ENCODE peak calls at places on chromosomes 1 and 21, in ten cellular contexts. I is lung, Y is tibial nerve, Z is prostate gland, M is PC-3, N is astrocyte of the spinal cord, B is bronchial epithelial cell, D is HFF-Myc, V is upper lobe of right lung, C is spleen. S is an unnamed sample.

GRCh38 chr1:7587108-7587507 is 184.0 kb upstream of the VAMP3 start:
- DNase-seq in I (no peak), Y (no peak), Z (no peak), M (no peak), N (no peak), B (no peak), D (no peak), V (peak), C (peak), S (no peak)

GRCh38 chr1:77126309-77126708 is 92.9 kb downstream of the PIGK start:
- DNase-seq in I (no peak), Y (peak), Z (peak), M (peak), N (peak), B (peak), D (peak), V (no peak), C (no peak), S (peak)

GRCh38 chr21:42570841-42571387 is 57.3 kb downstream of the SLC37A1 start:
- DNase-seq in I (no peak), Y (no peak), Z (peak), M (peak), N (no peak), B (no peak), D (no peak), V (peak), C (peak), S (no peak)

GRCh38 chr1:212621043-212621829 is 12.7 kb downstream of the ATF3 start:
- DNase-seq in I (no peak), Y (no peak), Z (no peak), M (no peak), N (no peak), B (peak), D (no peak), V (no peak), C (no peak), S (no peak)

GRCh38 chr1:152347116-152347728 is 12.6 kb downstream of the FLG2 start:
- DNase-seq in I (no peak), Y (peak), Z (peak), M (peak), N (peak), B (peak), D (peak), V (no peak), C (no peak), S (peak)

GRCh38 chr1:14111121-14111520 is 411.1 kb downstream of the PRDM2 start:
- DNase-seq in I (no peak), Y (no peak), Z (no peak), M (peak), N (no peak), B (no peak), D (no peak), V (no peak), C (no peak), S (no peak)

GRCh38 chr1:51139474-51139873 is 37.4 kb downstream of the C1orf185 start:
- DNase-seq in I (no peak), Y (no peak), Z (no peak), M (peak), N (no peak), B (peak), D (no peak), V (no peak), C (no peak), S (peak)

GRCh38 chr1:209737118-209737505 is 18.7 kb upstream of the TRAF3IP3 start:
- DNase-seq in I (no peak), Y (no peak), Z (no peak), M (no peak), N (no peak), B (no peak), D (no peak), V (no peak), C (no peak), S (no peak)

GRCh38 chr1:100799548-100799947 is 80.0 kb downstream of the VCAM1 start:
- DNase-seq in I (no peak), Y (no peak), Z (no peak), M (peak), N (no peak), B (no peak), D (no peak), V (no peak), C (no peak), S (no peak)

GRCh38 chr1:56029329-56030003 is 549.9 kb downstream of the PLPP3 start:
- DNase-seq in I (no peak), Y (no peak), Z (no peak), M (peak), N (no peak), B (no peak), D (no peak), V (no peak), C (no peak), S (no peak)

GRCh38 chr1:5875345-5875910 is 116.8 kb downstream of the NPHP4 start:
- DNase-seq in I (no peak), Y (no peak), Z (no peak), M (no peak), N (no peak), B (no peak), D (no peak), V (no peak), C (no peak), S (no peak)
- TF ChIP-seq CTCF in I (no peak), Y (no peak), Z (no peak), M (no peak), N (no peak), B (no peak), D (no peak), V (no peak), C (no peak), S (no peak)

GRCh38 chr21:35202431-35202830 is 153.3 kb upstream of the RUNX1 start:
- DNase-seq in I (no peak), Y (no peak), Z (no peak), M (peak), N (peak), B (peak), D (no peak), V (no peak), C (no peak), S (peak)
- H3K4me3 ChIP-seq in I (no peak), Y (no peak), Z (no peak), M (no peak), N (no peak), B (no peak), D (no peak), V (no peak), C (no peak), S (no peak)

GRCh38 chr1:155051342-155051776 is 243 bp downstream of the ADAM15 start:
- DNase-seq in I (no peak), Y (no peak), Z (no peak), M (no peak), N (no peak), B (no peak), D (no peak), V (no peak), C (no peak), S (no peak)

GRCh38 chr1:155053531-155054105 is 2.5 kb downstream of the ADAM15 start:
- DNase-seq in I (no peak), Y (no peak), Z (no peak), M (no peak), N (no peak), B (no peak), D (no peak), V (no peak), C (no peak), S (no peak)

GRCh38 chr1:155050560-155051341 is at the start of gene ADAM15:
- DNase-seq in I (peak), Y (peak), Z (peak), M (peak), N (peak), B (peak), D (peak), V (peak), C (peak), S (peak)

GRCh38 chr1:155051777-155052398 is 772 bp downstream of the ADAM15 start:
- DNase-seq in I (peak), Y (peak), Z (peak), M (peak), N (peak), B (peak), D (no peak), V (peak), C (peak), S (peak)

GRCh38 chr1:155052412-155053400 is 1.6 kb downstream of the ADAM15 start:
- DNase-seq in I (no peak), Y (no peak), Z (peak), M (peak), N (no peak), B (peak), D (no peak), V (no peak), C (no peak), S (no peak)
- TF ChIP-seq CTCF in I (no peak), Y (no peak), Z (no peak), M (peak), N (peak), B (peak), D (peak), V (peak), C (no peak), S (peak)

GRCh38 chr1:45499415-45499769 is 481 bp downstream of the CCDC163 start:
- DNase-seq in I (no peak), Y (no peak), Z (no peak), M (no peak), N (no peak), B (no peak), D (no peak), V (no peak), C (peak), S (no peak)

GRCh38 chr1:45503462-45504360 is 3.6 kb downstream of the MMACHC start:
- DNase-seq in I (no peak), Y (no peak), Z (no peak), M (no peak), N (no peak), B (no peak), D (no peak), V (no peak), C (no peak), S (no peak)

GRCh38 chr1:45507195-45507594 is 7.1 kb downstream of the MMACHC start:
- DNase-seq in I (no peak), Y (no peak), Z (no peak), M (no peak), N (no peak), B (no peak), D (no peak), V (no peak), C (no peak), S (no peak)

GRCh38 chr1:45498279-45498678 is 1.6 kb downstream of the CCDC163 start:
- DNase-seq in I (no peak), Y (no peak), Z (no peak), M (no peak), N (no peak), B (no peak), D (no peak), V (no peak), C (peak), S (no peak)

GRCh38 chr1:45501502-45501859 is 1.4 kb downstream of the MMACHC start:
- DNase-seq in I (no peak), Y (no peak), Z (no peak), M (no peak), N (no peak), B (no peak), D (no peak), V (no peak), C (no peak), S (no peak)
- H3K4me3 ChIP-seq in I (no peak), Y (no peak), Z (no peak), M (no peak), N (no peak), B (no peak), D (peak), V (no peak), C (no peak), S (no peak)

S was measured in fibroblast of mammary gland.